ENCODE peak calls at places on chromosomes 16 and 17, in eight cellular contexts. One of them, this sample, is unnamed.

GRCh38 chr16:28304214-28304613 is 11.9 kb downstream of the SBK1 start:
- DNase-seq in tibial artery: no peak
- DNase-seq in kidney: no peak
- DNase-seq in sigmoid colon: no peak
- DNase-seq in fibroblast of pulmonary artery: peak; percentile 61
- DNase-seq in dorsolateral prefrontal cortex: no peak
- DNase-seq in lower lobe of right lung: no peak
- DNase-seq in A549: peak; percentile 35
- DNase-seq in this sample: no peak

GRCh38 chr17:38970804-38971203 is 3.6 kb upstream of the FBXO47 start:
- DNase-seq in tibial artery: no peak
- DNase-seq in kidney: no peak
- DNase-seq in sigmoid colon: no peak
- DNase-seq in fibroblast of pulmonary artery: no peak
- DNase-seq in dorsolateral prefrontal cortex: no peak
- DNase-seq in lower lobe of right lung: no peak
- DNase-seq in A549: peak; percentile 39
- DNase-seq in this sample: no peak

GRCh38 chr17:78559749-78560368 is 17.3 kb downstream of the DNAH17 start:
- DNase-seq in tibial artery: no peak
- DNase-seq in kidney: no peak
- DNase-seq in sigmoid colon: no peak
- DNase-seq in fibroblast of pulmonary artery: no peak
- DNase-seq in dorsolateral prefrontal cortex: no peak
- DNase-seq in lower lobe of right lung: peak; percentile 59
- DNase-seq in A549: no peak
- DNase-seq in this sample: no peak

GRCh38 chr17:35144840-35145239 is 2.7 kb upstream of the NLE1 start:
- DNase-seq in tibial artery: no peak
- DNase-seq in kidney: no peak
- DNase-seq in sigmoid colon: no peak
- DNase-seq in fibroblast of pulmonary artery: no peak
- DNase-seq in dorsolateral prefrontal cortex: no peak
- DNase-seq in lower lobe of right lung: no peak
- DNase-seq in A549: no peak
- DNase-seq in this sample: no peak

GRCh38 chr17:77572851-77573250 is 385.7 kb upstream of the TNRC6C start:
- DNase-seq in tibial artery: no peak
- DNase-seq in kidney: no peak
- DNase-seq in sigmoid colon: no peak
- DNase-seq in fibroblast of pulmonary artery: no peak
- DNase-seq in dorsolateral prefrontal cortex: no peak
- DNase-seq in lower lobe of right lung: peak; percentile 11
- DNase-seq in A549: no peak
- DNase-seq in this sample: no peak

GRCh38 chr16:50193594-50193993 is 40.5 kb downstream of the TENT4B start:
- DNase-seq in tibial artery: no peak
- DNase-seq in kidney: no peak
- DNase-seq in sigmoid colon: no peak
- DNase-seq in fibroblast of pulmonary artery: no peak
- DNase-seq in dorsolateral prefrontal cortex: no peak
- DNase-seq in lower lobe of right lung: no peak
- DNase-seq in A549: no peak
- DNase-seq in this sample: no peak

GRCh38 chr16:24253192-24253591 is 2.9 kb upstream of the CACNG3 start:
- DNase-seq in tibial artery: no peak
- DNase-seq in kidney: no peak
- DNase-seq in sigmoid colon: no peak
- DNase-seq in fibroblast of pulmonary artery: peak; percentile 29
- DNase-seq in dorsolateral prefrontal cortex: peak; percentile 36
- DNase-seq in lower lobe of right lung: no peak
- DNase-seq in A549: peak; percentile 65
- DNase-seq in this sample: peak; percentile 39

GRCh38 chr17:29002811-29003210 is 3.0 kb downstream of the SEZ6 start:
- DNase-seq in tibial artery: no peak
- DNase-seq in kidney: no peak
- DNase-seq in sigmoid colon: no peak
- DNase-seq in fibroblast of pulmonary artery: no peak
- DNase-seq in dorsolateral prefrontal cortex: no peak
- DNase-seq in lower lobe of right lung: no peak
- DNase-seq in A549: no peak
- DNase-seq in this sample: no peak

GRCh38 chr16:19912445-19913305 is 28.0 kb upstream of the GPRC5B start:
- DNase-seq in tibial artery: no peak
- DNase-seq in kidney: peak; percentile 18
- DNase-seq in sigmoid colon: no peak
- DNase-seq in fibroblast of pulmonary artery: peak; percentile 17
- DNase-seq in dorsolateral prefrontal cortex: no peak
- DNase-seq in lower lobe of right lung: no peak
- DNase-seq in A549: no peak
- DNase-seq in this sample: no peak

GRCh38 chr16:67931712-67932461 is at the start of gene CTRL:
- DNase-seq in tibial artery: no peak
- DNase-seq in kidney: no peak
- DNase-seq in sigmoid colon: no peak
- DNase-seq in fibroblast of pulmonary artery: no peak
- DNase-seq in dorsolateral prefrontal cortex: no peak
- DNase-seq in lower lobe of right lung: no peak
- DNase-seq in A549: no peak
- DNase-seq in this sample: no peak

GRCh38 chr16:85612801-85613608 is at the start of gene GSE1:
- DNase-seq in tibial artery: peak; percentile 89
- DNase-seq in kidney: peak; percentile 98
- DNase-seq in sigmoid colon: peak; percentile 96
- DNase-seq in fibroblast of pulmonary artery: peak; percentile 64
- DNase-seq in dorsolateral prefrontal cortex: peak; percentile 33
- DNase-seq in lower lobe of right lung: peak; percentile 97
- DNase-seq in A549: peak; percentile 96
- DNase-seq in this sample: peak; percentile 94

GRCh38 chr17:28338056-28338768 is 2.7 kb downstream of the TNFAIP1 start:
- DNase-seq in tibial artery: no peak
- DNase-seq in kidney: peak; percentile 47
- DNase-seq in sigmoid colon: no peak
- DNase-seq in fibroblast of pulmonary artery: peak; percentile 78
- DNase-seq in dorsolateral prefrontal cortex: no peak
- DNase-seq in lower lobe of right lung: no peak
- DNase-seq in A549: no peak
- DNase-seq in this sample: no peak

GRCh38 chr17:51540151-51540550 is 279.8 kb downstream of the UTP18 start:
- DNase-seq in tibial artery: no peak
- DNase-seq in kidney: no peak
- DNase-seq in sigmoid colon: no peak
- DNase-seq in fibroblast of pulmonary artery: no peak
- DNase-seq in dorsolateral prefrontal cortex: peak; percentile 25
- DNase-seq in lower lobe of right lung: no peak
- DNase-seq in A549: peak; percentile 20
- DNase-seq in this sample: no peak

GRCh38 chr17:77456271-77456950 is 315.6 kb downstream of the SEC14L1 start:
- DNase-seq in tibial artery: no peak
- DNase-seq in kidney: no peak
- DNase-seq in sigmoid colon: no peak
- DNase-seq in fibroblast of pulmonary artery: no peak
- DNase-seq in dorsolateral prefrontal cortex: no peak
- DNase-seq in lower lobe of right lung: no peak
- DNase-seq in A549: no peak
- DNase-seq in this sample: no peak

GRCh38 chr17:17971431-17972125 is 622 bp downstream of the TOM1L2 start:
- DNase-seq in tibial artery: peak; percentile 25
- DNase-seq in kidney: peak; percentile 91
- DNase-seq in sigmoid colon: peak; percentile 74
- DNase-seq in fibroblast of pulmonary artery: no peak
- DNase-seq in dorsolateral prefrontal cortex: peak; percentile 28
- DNase-seq in lower lobe of right lung: peak; percentile 77
- DNase-seq in A549: peak; percentile 22
- DNase-seq in this sample: no peak

GRCh38 chr17:21253646-21254441 is 634 bp upstream of the NATD1 start:
- DNase-seq in tibial artery: no peak
- DNase-seq in kidney: no peak
- DNase-seq in sigmoid colon: no peak
- DNase-seq in fibroblast of pulmonary artery: no peak
- DNase-seq in dorsolateral prefrontal cortex: no peak
- DNase-seq in lower lobe of right lung: no peak
- DNase-seq in A549: no peak
- DNase-seq in this sample: no peak

GRCh38 chr16:49953090-49953489 is 71.9 kb upstream of the CNEP1R1 start:
- DNase-seq in tibial artery: no peak
- DNase-seq in kidney: no peak
- DNase-seq in sigmoid colon: no peak
- DNase-seq in fibroblast of pulmonary artery: no peak
- DNase-seq in dorsolateral prefrontal cortex: no peak
- DNase-seq in lower lobe of right lung: no peak
- DNase-seq in A549: no peak
- DNase-seq in this sample: no peak

GRCh38 chr16:55003306-55003705 is 72.6 kb downstream of the IRX5 start:
- DNase-seq in tibial artery: no peak
- DNase-seq in kidney: no peak
- DNase-seq in sigmoid colon: no peak
- DNase-seq in fibroblast of pulmonary artery: no peak
- DNase-seq in dorsolateral prefrontal cortex: no peak
- DNase-seq in lower lobe of right lung: no peak
- DNase-seq in A549: no peak
- DNase-seq in this sample: no peak

GRCh38 chr16:11263737-11264136 is 5.4 kb downstream of the TNP2 start:
- DNase-seq in tibial artery: no peak
- DNase-seq in kidney: no peak
- DNase-seq in sigmoid colon: no peak
- DNase-seq in fibroblast of pulmonary artery: no peak
- DNase-seq in dorsolateral prefrontal cortex: no peak
- DNase-seq in lower lobe of right lung: no peak
- DNase-seq in A549: no peak
- DNase-seq in this sample: no peak

GRCh38 chr17:78997881-78998280 is 11.7 kb downstream of the CANT1 start:
- DNase-seq in tibial artery: peak; percentile 19
- DNase-seq in kidney: peak; percentile 50
- DNase-seq in sigmoid colon: peak; percentile 50
- DNase-seq in fibroblast of pulmonary artery: no peak
- DNase-seq in dorsolateral prefrontal cortex: no peak
- DNase-seq in lower lobe of right lung: no peak
- DNase-seq in A549: no peak
- DNase-seq in this sample: no peak

GRCh38 chr17:78120971-78121800 is 7.4 kb downstream of the TMC6 start:
- DNase-seq in tibial artery: no peak
- DNase-seq in kidney: peak; percentile 77
- DNase-seq in sigmoid colon: no peak
- DNase-seq in fibroblast of pulmonary artery: no peak
- DNase-seq in dorsolateral prefrontal cortex: no peak
- DNase-seq in lower lobe of right lung: no peak
- DNase-seq in A549: no peak
- DNase-seq in this sample: no peak

GRCh38 chr17:64688481-64688880 is 26.4 kb upstream of the SMURF2 start:
- DNase-seq in tibial artery: no peak
- DNase-seq in kidney: no peak
- DNase-seq in sigmoid colon: no peak
- DNase-seq in fibroblast of pulmonary artery: no peak
- DNase-seq in dorsolateral prefrontal cortex: no peak
- DNase-seq in lower lobe of right lung: no peak
- DNase-seq in A549: no peak
- DNase-seq in this sample: no peak

DNA sequence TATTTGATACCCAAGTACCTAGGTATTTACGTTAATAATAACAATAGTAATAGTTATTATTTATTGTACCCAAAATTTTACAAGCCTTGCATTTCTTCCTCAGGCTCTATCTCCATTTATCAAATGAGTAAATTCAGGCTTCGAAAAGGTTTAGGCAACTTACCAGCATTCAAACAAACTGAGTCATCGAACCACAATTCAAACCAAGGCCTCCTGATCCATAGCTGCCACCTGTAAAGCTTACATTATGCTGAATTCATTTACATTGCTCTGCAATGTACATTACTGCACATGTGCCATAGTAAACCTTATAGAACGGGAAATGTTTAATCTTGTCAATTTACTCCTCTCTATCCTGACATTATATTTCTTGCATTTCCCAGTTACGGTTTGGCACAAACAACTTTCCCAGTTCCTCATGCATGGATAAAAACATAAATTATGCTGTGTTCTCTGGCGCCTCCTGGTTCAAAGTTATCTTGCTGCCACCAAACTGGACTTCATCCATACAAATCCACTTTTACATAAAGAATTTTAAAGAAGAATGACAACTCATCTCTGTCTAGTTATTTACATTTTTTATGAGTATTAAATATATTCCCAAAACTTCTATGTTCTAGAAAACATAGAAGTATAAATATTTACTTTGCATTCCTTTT is 360.6 kb upstream of the SOX9 start:
- DNase-seq in tibial artery: no peak
- DNase-seq in kidney: no peak
- DNase-seq in sigmoid colon: no peak
- DNase-seq in fibroblast of pulmonary artery: no peak
- DNase-seq in dorsolateral prefrontal cortex: no peak
- DNase-seq in lower lobe of right lung: no peak
- DNase-seq in A549: no peak
- DNase-seq in this sample: no peak
- TF ChIP-seq CTCF in tibial artery: no peak
- TF ChIP-seq CTCF in kidney: no peak
- TF ChIP-seq CTCF in sigmoid colon: no peak
- TF ChIP-seq CTCF in fibroblast of pulmonary artery: no peak
- TF ChIP-seq CTCF in dorsolateral prefrontal cortex: no peak
- TF ChIP-seq CTCF in lower lobe of right lung: no peak
- TF ChIP-seq CTCF in A549: peak; percentile 6
- TF ChIP-seq CTCF in this sample: no peak

DNA sequence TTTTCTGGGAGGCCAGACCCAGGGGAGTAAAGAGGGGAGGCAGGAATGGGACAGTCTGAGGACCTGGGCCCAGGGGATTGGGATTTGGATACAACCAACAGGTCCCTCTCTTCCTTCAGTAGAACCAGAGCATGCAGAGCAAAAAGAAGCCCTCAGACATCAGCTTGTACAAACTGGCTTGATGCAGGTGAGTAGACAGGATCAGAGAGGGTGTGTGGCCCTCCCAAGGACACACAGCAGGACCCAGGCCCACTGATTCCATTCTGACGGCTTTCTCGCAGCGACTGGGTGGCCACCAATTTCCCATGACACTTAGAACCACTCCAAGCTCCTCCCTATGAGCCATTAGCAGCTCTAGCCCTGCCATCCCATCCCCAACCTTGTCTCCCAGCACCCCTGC is 63.6 kb downstream of the ABCC6 start:
- DNase-seq in tibial artery: no peak
- DNase-seq in kidney: peak; percentile 36
- DNase-seq in sigmoid colon: no peak
- DNase-seq in fibroblast of pulmonary artery: no peak
- DNase-seq in dorsolateral prefrontal cortex: no peak
- DNase-seq in lower lobe of right lung: no peak
- DNase-seq in A549: no peak
- DNase-seq in this sample: no peak
- TF ChIP-seq CTCF in tibial artery: no peak
- TF ChIP-seq CTCF in kidney: no peak
- TF ChIP-seq CTCF in sigmoid colon: no peak
- TF ChIP-seq CTCF in fibroblast of pulmonary artery: no peak
- TF ChIP-seq CTCF in dorsolateral prefrontal cortex: no peak
- TF ChIP-seq CTCF in lower lobe of right lung: no peak
- TF ChIP-seq CTCF in A549: no peak
- TF ChIP-seq CTCF in this sample: no peak

GRCh38 chr17:48056879-48057278 is 8.7 kb downstream of the NFE2L1 start:
- DNase-seq in tibial artery: no peak
- DNase-seq in kidney: no peak
- DNase-seq in sigmoid colon: no peak
- DNase-seq in fibroblast of pulmonary artery: no peak
- DNase-seq in dorsolateral prefrontal cortex: no peak
- DNase-seq in lower lobe of right lung: no peak
- DNase-seq in A549: no peak
- DNase-seq in this sample: no peak
- TF ChIP-seq CTCF in tibial artery: no peak
- TF ChIP-seq CTCF in kidney: no peak
- TF ChIP-seq CTCF in sigmoid colon: no peak
- TF ChIP-seq CTCF in fibroblast of pulmonary artery: no peak
- TF ChIP-seq CTCF in dorsolateral prefrontal cortex: no peak
- TF ChIP-seq CTCF in lower lobe of right lung: no peak
- TF ChIP-seq CTCF in A549: no peak
- TF ChIP-seq CTCF in this sample: no peak

GRCh38 chr17:3723556-3724372 is at the start of gene HASPIN:
- DNase-seq in tibial artery: peak; percentile 78
- DNase-seq in kidney: peak; percentile 97
- DNase-seq in sigmoid colon: peak; percentile 93
- DNase-seq in fibroblast of pulmonary artery: peak; percentile 90
- DNase-seq in dorsolateral prefrontal cortex: peak; percentile 77
- DNase-seq in lower lobe of right lung: peak; percentile 92
- DNase-seq in A549: peak; percentile 94
- DNase-seq in this sample: peak; percentile 94
- TF ChIP-seq CTCF in tibial artery: peak; percentile 23
- TF ChIP-seq CTCF in kidney: peak; percentile 19
- TF ChIP-seq CTCF in sigmoid colon: no peak
- TF ChIP-seq CTCF in fibroblast of pulmonary artery: peak; percentile 29
- TF ChIP-seq CTCF in dorsolateral prefrontal cortex: peak; percentile 54
- TF ChIP-seq CTCF in lower lobe of right lung: peak; percentile 39
- TF ChIP-seq CTCF in A549: no peak
- TF ChIP-seq CTCF in this sample: peak; percentile 41

This sample was measured in glutamatergic neuron.